ENCODE peak calls at places on chromosomes 16 and 17, in six cellular contexts. F is tibial artery, O is GM23338, K is tibial nerve, A is foreskin fibroblast, M is Peyer's patch. U is an unnamed sample.

GRCh38 chr16:69017036-69017783 is 88.2 kb upstream of the HAS3 start:
- DNase-seq in F (no peak), O (no peak), K (no peak), A (peak; percentile 80), M (no peak), U (peak; percentile 8)

GRCh38 chr17:63517825-63518534 is 5.2 kb upstream of the KCNH6 start:
- DNase-seq in F (no peak), O (no peak), K (no peak), A (no peak), M (peak; percentile 61), U (no peak)

GRCh38 chr16:25580071-25580470 is 111.7 kb upstream of the HS3ST4 start:
- DNase-seq in F (no peak), O (no peak), K (no peak), A (no peak), M (no peak), U (no peak)

GRCh38 chr17:699350-699749 is 15.3 kb downstream of the VPS53 start:
- DNase-seq in F (no peak), O (no peak), K (peak; percentile 15), A (no peak), M (no peak), U (no peak)

GRCh38 chr16:72568502-72568901 is 396.5 kb upstream of the PMFBP1 start:
- DNase-seq in F (no peak), O (no peak), K (no peak), A (no peak), M (no peak), U (no peak)

GRCh38 chr17:44915321-44915726 is at the start of gene GFAP:
- DNase-seq in F (no peak), O (no peak), K (no peak), A (no peak), M (no peak), U (no peak)

GRCh38 chr16:2751577-2752034 is 832 bp upstream of the SRRM2 start:
- DNase-seq in F (no peak), O (peak; percentile 92), K (no peak), A (no peak), M (peak; percentile 62), U (no peak)

GRCh38 chr16:10738231-10739077 is 5.2 kb upstream of the NUBP1 start:
- DNase-seq in F (peak; percentile 63), O (peak; percentile 15), K (peak; percentile 34), A (peak; percentile 90), M (peak; percentile 63), U (peak; percentile 14)

GRCh38 chr17:45874148-45874547 is 20.2 kb upstream of the MAPT start:
- DNase-seq in F (no peak), O (no peak), K (no peak), A (no peak), M (no peak), U (no peak)

GRCh38 chr17:5680766-5681165 is 96.5 kb upstream of the NLRP1 start:
- DNase-seq in F (no peak), O (peak; percentile 67), K (no peak), A (no peak), M (no peak), U (no peak)

GRCh38 chr17:10698116-10698818 is 873 bp downstream of the ADPRM start:
- DNase-seq in F (peak; percentile 33), O (peak; percentile 11), K (peak; percentile 13), A (peak; percentile 35), M (no peak), U (no peak)

GRCh38 chr17:9221231-9222180 is 200.2 kb downstream of the NTN1 start:
- DNase-seq in F (no peak), O (no peak), K (no peak), A (no peak), M (no peak), U (no peak)

GRCh38 chr16:88003736-88004135 is 52.5 kb downstream of the BANP start:
- DNase-seq in F (no peak), O (no peak), K (no peak), A (no peak), M (no peak), U (no peak)

GRCh38 chr17:7336240-7337175 is at the start of gene ACAP1:
- DNase-seq in F (no peak), O (peak; percentile 90), K (no peak), A (no peak), M (peak; percentile 94), U (no peak)

GRCh38 chr17:47806913-47807255 is 14.7 kb downstream of the OSBPL7 start:
- DNase-seq in F (no peak), O (no peak), K (no peak), A (no peak), M (peak; percentile 40), U (no peak)

GRCh38 chr16:50602531-50603205 is 54.5 kb downstream of the NKD1 start:
- DNase-seq in F (no peak), O (no peak), K (no peak), A (no peak), M (peak; percentile 70), U (no peak)

GRCh38 chr17:77696151-77696719 is 262.3 kb upstream of the TNRC6C start:
- DNase-seq in F (no peak), O (peak; percentile 65), K (no peak), A (no peak), M (no peak), U (no peak)

GRCh38 chr17:44557653-44558285 is 485 bp downstream of the FZD2 start:
- DNase-seq in F (peak; percentile 61), O (peak; percentile 64), K (no peak), A (peak; percentile 82), M (peak; percentile 62), U (no peak)

GRCh38 chr16:4734063-4734729 is at the start of the genes ANKS3 and DNAAF8:
- DNase-seq in F (peak; percentile 98), O (peak; percentile 99), K (peak; percentile 93), A (peak; percentile 99), M (peak; percentile 96), U (peak; percentile 89)
- TF ChIP-seq CTCF in F (no peak), O (no peak), K (no peak), A (no peak), M (no peak), U (no peak)

DNA sequence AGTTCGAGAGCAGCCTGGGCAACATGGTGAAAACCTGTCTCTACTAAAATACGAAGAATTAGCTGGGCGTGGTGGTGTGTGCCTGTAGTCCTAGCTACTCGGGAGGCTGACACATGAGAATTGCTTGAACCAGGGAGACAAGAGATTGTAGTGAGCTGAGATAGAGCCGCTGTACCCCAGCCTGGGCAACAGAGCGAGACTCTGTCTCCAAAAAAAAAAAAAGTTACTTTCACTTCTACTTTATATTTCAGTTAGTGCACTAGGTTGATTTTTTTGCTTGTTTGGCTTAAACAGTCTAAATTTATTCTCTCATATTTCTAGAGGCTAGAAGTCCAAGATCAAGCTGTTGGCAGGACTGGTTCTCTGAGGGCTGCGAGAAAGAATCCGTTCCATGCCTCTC is 13.4 kb downstream of the CCDC102A start:
- DNase-seq in F (no peak), O (no peak), K (no peak), A (no peak), M (no peak), U (no peak)
- H3K4me3 ChIP-seq in F (peak overlapping the region; percentile 20), O (no peak overlapping the region), K (no peak overlapping the region), A (no peak overlapping the region), M (no peak overlapping the region), U (no peak overlapping the region)

GRCh38 chr17:43483674-43484551 is at the start of gene DHX8:
- DNase-seq in F (peak; percentile 95), O (peak; percentile 99), K (peak; percentile 99), A (peak; percentile 98), M (peak; percentile 99), U (peak; percentile 98)
- TF ChIP-seq CTCF in F (peak; percentile 100), O (peak; percentile 100), K (peak; percentile 100), A (peak; percentile 100), M (peak; percentile 100), U (peak; percentile 100)

GRCh38 chr16:81498351-81498750 is 53.7 kb downstream of the CMIP start:
- DNase-seq in F (no peak), O (no peak), K (no peak), A (no peak), M (no peak), U (no peak)

GRCh38 chr16:81495321-81496234 is 51.0 kb downstream of the CMIP start:
- DNase-seq in F (peak; percentile 66), O (no peak), K (no peak), A (no peak), M (no peak), U (no peak)

GRCh38 chr16:81496742-81497141 is 52.1 kb downstream of the CMIP start:
- DNase-seq in F (no peak), O (no peak), K (no peak), A (no peak), M (no peak), U (no peak)

GRCh38 chr16:81499576-81500380 is 55.2 kb downstream of the CMIP start:
- DNase-seq in F (no peak), O (no peak), K (no peak), A (no peak), M (no peak), U (no peak)

GRCh38 chr16:81497690-81498089 is 53.1 kb downstream of the CMIP start:
- DNase-seq in F (no peak), O (peak; percentile 34), K (no peak), A (no peak), M (no peak), U (no peak)
- H3K4me3 ChIP-seq in F (no peak overlapping the region), O (no peak overlapping the region), K (no peak overlapping the region), A (no peak overlapping the region), M (no peak overlapping the region), U (no peak overlapping the region)

GRCh38 chr17:56893503-56893902 is 20.3 kb downstream of the TRIM25 start:
- DNase-seq in F (no peak), O (no peak), K (no peak), A (no peak), M (no peak), U (no peak)

GRCh38 chr17:56890390-56890789 is 23.5 kb downstream of the TRIM25 start:
- DNase-seq in F (no peak), O (no peak), K (no peak), A (no peak), M (no peak), U (no peak)

GRCh38 chr17:56892333-56892732 is 21.5 kb downstream of the TRIM25 start:
- DNase-seq in F (no peak), O (no peak), K (no peak), A (no peak), M (no peak), U (no peak)

GRCh38 chr17:56890906-56891674 is 22.8 kb downstream of the TRIM25 start:
- DNase-seq in F (no peak), O (no peak), K (no peak), A (no peak), M (no peak), U (no peak)

DNA sequence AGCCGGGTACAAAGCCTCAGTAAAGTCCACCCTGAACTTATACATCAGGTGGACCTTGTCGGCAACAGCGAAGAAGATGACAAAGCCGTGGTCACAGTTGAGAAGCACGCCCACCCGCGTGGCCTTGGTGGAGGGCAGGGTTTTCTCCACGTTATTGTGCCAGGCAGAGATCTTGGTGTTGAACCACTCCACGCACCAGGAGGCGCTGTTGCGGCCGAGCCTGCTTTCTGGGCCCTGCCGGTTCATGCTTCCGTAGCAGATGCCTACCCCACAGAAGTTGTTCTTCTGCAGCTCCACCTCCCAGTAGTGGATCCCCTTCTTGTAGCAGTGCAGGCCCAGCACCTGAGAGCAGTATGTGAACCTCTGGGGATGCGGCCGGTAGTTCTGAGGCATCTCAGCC is 22.1 kb downstream of the TRIM25 start:
- DNase-seq in F (no peak), O (peak; percentile 76), K (no peak), A (no peak), M (peak; percentile 66), U (no peak)
- TF ChIP-seq CTCF in F (peak; percentile 45), O (peak; percentile 91), K (peak; percentile 39), A (no peak), M (peak; percentile 30), U (peak; percentile 31)

DNA sequence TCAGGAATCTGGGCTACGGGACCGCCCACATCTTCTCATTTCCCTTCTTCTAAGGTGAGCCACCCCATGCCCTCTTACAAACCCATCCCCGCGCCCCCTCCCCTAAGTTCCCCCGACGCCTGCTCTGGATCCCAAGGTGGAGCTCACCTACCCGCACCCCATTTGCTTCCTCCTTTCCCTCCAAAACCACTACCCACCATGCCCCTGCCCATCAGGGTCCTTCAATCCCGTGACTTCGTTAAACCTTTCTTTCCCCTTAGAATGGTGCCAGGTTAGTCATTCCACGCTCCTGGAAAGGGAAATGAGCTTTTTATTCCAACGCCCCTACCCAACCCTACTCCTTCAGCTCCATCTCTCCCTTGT is 338 bp upstream of the MTMR4 start:
- DNase-seq in F (no peak), O (no peak), K (no peak), A (no peak), M (no peak), U (no peak)
- H3K4me3 ChIP-seq in F (peak overlapping the region; percentile 79), O (peak overlapping the region; percentile 95), K (peak overlapping the region; percentile 67), A (peak overlapping the region; percentile 73), M (peak overlapping the region; percentile 86), U (peak overlapping the region; percentile 81)

U was measured in AG09309.